ENCODE peak calls at places on chromosomes 12 and 14, in nine cellular contexts. O is K562, I is A549, E is HepG2, P is HCT116, A is GM12878, M is HL-60, H is Panc1, C is SK-N-SH. X is an unnamed sample.

GRCh38 chr12:87157791-87158190 is 871.4 kb downstream of the C12orf50 start:
- DNase-seq in O (no peak), I (peak; percentile 85), E (no peak), P (no peak), A (no peak), M (no peak), H (no peak), C (no peak), X (peak; percentile 19)

GRCh38 chr14:44163946-44164345 is 343.1 kb downstream of the FSCB start:
- DNase-seq in O (no peak), I (no peak), E (no peak), P (no peak), A (no peak), M (no peak), H (no peak), C (no peak), X (no peak)

GRCh38 chr14:95319312-95320075 is at the start of gene CLMN:
- DNase-seq in O (peak; percentile 70), I (peak; percentile 44), E (no peak), P (peak; percentile 16), A (no peak), M (peak; percentile 37), H (no peak), C (peak; percentile 89), X (peak; percentile 73)

GRCh38 chr12:46208370-46208769 is 60.5 kb downstream of the SLC38A1 start:
- DNase-seq in O (no peak), I (no peak), E (no peak), P (no peak), A (no peak), M (no peak), H (no peak), C (no peak), X (no peak)

GRCh38 chr14:63713765-63714164 is 14.1 kb downstream of the SGPP1 start:
- DNase-seq in O (no peak), I (peak; percentile 52), E (no peak), P (peak; percentile 32), A (no peak), M (no peak), H (no peak), C (no peak), X (no peak)

GRCh38 chr14:30331030-30331429 is 227.9 kb upstream of the G2E3 start:
- DNase-seq in O (no peak), I (no peak), E (no peak), P (no peak), A (no peak), M (no peak), H (no peak), C (no peak), X (no peak)

GRCh38 chr12:27509032-27509431 is 15.0 kb upstream of the PPFIBP1 start:
- DNase-seq in O (no peak), I (no peak), E (no peak), P (no peak), A (no peak), M (no peak), H (no peak), C (no peak), X (no peak)

GRCh38 chr14:21090194-21090939 is 8.1 kb downstream of the ZNF219 start:
- DNase-seq in O (peak; percentile 36), I (no peak), E (no peak), P (no peak), A (no peak), M (no peak), H (no peak), C (peak; percentile 87), X (peak; percentile 87)

GRCh38 chr12:61531195-61531594 is 729.0 kb upstream of the USP15 start:
- DNase-seq in O (no peak), I (no peak), E (no peak), P (no peak), A (no peak), M (no peak), H (no peak), C (no peak), X (no peak)

GRCh38 chr12:106078358-106079025 is 60.3 kb downstream of the NUAK1 start:
- DNase-seq in O (no peak), I (peak; percentile 59), E (no peak), P (no peak), A (no peak), M (no peak), H (no peak), C (no peak), X (no peak)

GRCh38 chr12:75632452-75632851 is 121.0 kb upstream of the KRR1 start:
- DNase-seq in O (no peak), I (no peak), E (no peak), P (no peak), A (no peak), M (no peak), H (no peak), C (no peak), X (peak; percentile 58)

GRCh38 chr14:90179809-90180779 is 76.3 kb upstream of the PSMC1 start:
- DNase-seq in O (no peak), I (no peak), E (no peak), P (no peak), A (no peak), M (no peak), H (no peak), C (peak; percentile 43), X (no peak)

GRCh38 chr12:74415633-74416032 is 122.0 kb upstream of the ATXN7L3B start:
- DNase-seq in O (peak; percentile 29), I (peak; percentile 62), E (peak; percentile 48), P (peak; percentile 49), A (no peak), M (no peak), H (no peak), C (peak; percentile 10), X (peak; percentile 62)

GRCh38 chr12:8681129-8681902 is 16.5 kb upstream of the RIMKLB start:
- DNase-seq in O (no peak), I (peak; percentile 52), E (no peak), P (no peak), A (no peak), M (no peak), H (no peak), C (no peak), X (peak; percentile 83)

DNA sequence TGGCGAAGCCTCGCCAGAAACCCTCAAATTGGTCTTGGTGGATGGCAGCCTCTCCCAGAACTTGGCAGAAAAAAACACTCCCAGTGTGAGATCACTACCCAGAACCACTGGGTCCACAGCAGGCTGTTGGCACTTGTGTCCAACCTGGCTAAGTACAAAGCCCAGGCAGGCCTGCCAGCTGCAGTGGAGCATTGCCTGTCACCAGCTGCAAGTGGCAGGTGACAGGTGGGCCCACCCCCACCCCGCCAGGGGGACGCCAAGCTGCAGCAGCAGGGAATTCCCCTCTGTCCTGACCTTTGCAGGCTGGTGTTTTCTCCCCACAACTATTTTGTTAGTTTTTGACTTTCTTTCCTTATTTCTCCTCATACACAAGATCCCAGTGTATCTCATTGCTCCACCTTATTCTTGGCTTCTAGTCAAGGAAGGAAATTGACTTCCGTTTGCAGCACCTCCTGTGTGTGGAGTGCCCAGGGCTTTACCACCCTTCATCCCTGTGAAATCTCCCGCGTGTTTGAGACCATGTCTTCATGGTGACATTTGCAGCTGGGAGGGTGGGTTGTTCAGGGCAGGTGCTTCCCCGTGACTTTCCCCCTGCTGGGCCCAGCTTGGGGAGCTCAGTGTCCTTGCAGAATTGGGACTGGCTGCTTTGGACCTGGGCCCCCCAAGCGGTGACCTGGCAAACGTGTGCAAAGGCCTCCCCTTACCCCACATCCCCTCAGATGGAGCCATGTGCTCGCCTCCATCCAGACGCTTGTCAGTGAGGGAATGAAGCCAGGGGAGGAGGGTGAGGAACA is 73.8 kb upstream of the RIN3 start:
- DNase-seq in O (no peak), I (no peak), E (no peak), P (no peak), A (no peak), M (no peak), H (no peak), C (no peak), X (no peak)
- H3K4me3 ChIP-seq in O (no peak overlapping the region), I (no peak overlapping the region), E (no peak overlapping the region), P (no peak overlapping the region), A (no peak overlapping the region), M (no peak overlapping the region), H (no peak overlapping the region), C (no peak overlapping the region), X (no peak overlapping the region)

DNA sequence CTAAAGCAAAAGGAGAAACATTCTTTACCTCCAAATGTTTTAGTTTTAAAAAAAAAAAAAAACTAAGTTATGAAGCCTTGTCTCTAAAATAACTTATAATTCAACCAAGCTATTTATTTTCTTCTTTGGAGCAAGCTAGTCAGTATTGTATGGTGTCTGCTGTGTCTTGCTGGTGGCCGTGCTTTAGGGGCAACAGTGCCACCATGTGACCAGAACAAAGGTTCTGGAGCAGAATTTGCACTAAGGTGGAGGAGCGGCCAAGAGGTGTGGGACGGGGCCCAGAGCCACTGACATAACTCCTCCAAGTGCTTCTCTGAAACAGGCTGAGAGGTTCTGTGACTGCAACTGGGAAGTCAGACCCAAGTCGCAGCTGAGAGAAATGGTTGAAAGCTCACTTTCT is 4.5 kb downstream of the FICD start:
- DNase-seq in O (peak; percentile 38), I (peak; percentile 33), E (no peak), P (no peak), A (no peak), M (no peak), H (no peak), C (peak; percentile 55), X (peak; percentile 47)
- TF ChIP-seq CTCF in O (peak; percentile 43), I (peak; percentile 17), E (peak; percentile 48), P (no peak), A (peak; percentile 37), M (no peak), H (no peak), C (no peak), X (peak; percentile 59)

DNA sequence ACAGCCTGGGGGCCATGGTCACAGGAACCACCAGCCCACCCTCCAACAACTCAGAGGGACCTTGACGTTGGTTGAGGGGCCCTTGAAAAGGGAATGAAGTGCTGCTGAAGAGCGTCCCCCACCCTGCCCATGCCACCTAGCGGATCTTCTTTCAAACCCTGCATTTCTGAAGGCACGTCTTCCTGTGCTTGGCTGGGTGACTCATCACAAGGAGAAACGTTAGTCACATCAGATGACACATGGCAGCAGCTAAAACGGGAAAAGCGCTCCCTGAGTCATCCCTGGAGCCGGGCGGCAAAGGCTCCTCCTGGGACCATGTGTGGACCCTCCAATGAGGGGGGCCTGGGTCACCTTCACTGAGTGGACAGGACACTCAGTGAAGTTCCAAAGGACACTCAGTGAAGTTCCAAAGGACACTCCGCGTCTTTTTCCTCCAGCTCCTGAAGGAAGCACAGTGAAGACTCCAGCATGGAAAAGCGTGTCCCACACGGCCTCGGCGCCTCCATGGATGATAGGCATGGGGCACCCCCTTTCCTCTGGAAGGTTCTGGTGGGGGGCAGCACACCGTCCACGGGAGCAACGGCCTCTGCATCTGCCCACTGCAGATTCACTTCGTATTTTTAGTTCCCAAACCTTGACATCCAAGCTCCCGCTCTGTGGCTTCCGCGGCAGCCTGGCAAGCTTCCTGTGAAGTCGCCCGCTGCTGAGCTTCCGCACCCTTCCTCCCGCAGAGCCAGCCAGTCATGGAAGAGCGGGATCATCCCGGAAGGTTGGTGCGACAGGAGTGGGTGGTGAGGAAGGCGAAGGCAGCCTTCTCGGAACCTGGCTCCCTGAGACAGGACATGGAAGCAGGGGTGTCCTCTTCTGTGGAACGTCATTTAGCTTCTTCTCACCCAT is 383.4 kb downstream of the VRK1 start:
- DNase-seq in O (no peak), I (peak; percentile 76), E (peak; percentile 25), P (peak; percentile 88), A (no peak), M (peak; percentile 23), H (peak; percentile 7), C (no peak), X (no peak)
- TF ChIP-seq REST in O (no peak), I (no peak), E (no peak), P (no peak), A (no peak), M (no peak), H (no peak), C (no peak), X (no peak)

GRCh38 chr14:49481099-49481498 is 105.1 kb downstream of the RPS29 start:
- DNase-seq in O (no peak), I (no peak), E (no peak), P (no peak), A (no peak), M (no peak), H (no peak), C (no peak), X (no peak)
- H3K4me3 ChIP-seq in O (no peak overlapping the region), I (no peak overlapping the region), E (no peak overlapping the region), P (no peak overlapping the region), A (no peak overlapping the region), M (no peak overlapping the region), H (no peak overlapping the region), C (no peak overlapping the region), X (no peak overlapping the region)

X was measured in GM23338.